ENCODE peak calls at places on chromosomes 13 and 19, in eight cellular contexts. N is left ventricle myocardium inferior; R is tibial artery; W is CD4-positive, alpha-beta memory T cell; U is fibroblast of lung; L is H1; X is pancreas; V is psoas muscle. J is an unnamed sample. For H3K4me1, the result is how much of the 10 kb centered on the place peaks cover.

GRCh38 chr13:43095771-43096719 is 72.7 kb downstream of the DNAJC15 start:
- DNase-seq in N (no peak), R (no peak), W (no peak), U (peak), L (no peak), X (no peak), V (no peak), J (no peak)

GRCh38 chr19:2703691-2704216 is 1.3 kb upstream of the GNG7 start:
- DNase-seq in N (no peak), R (no peak), W (no peak), U (no peak), L (no peak), X (no peak), V (no peak), J (no peak)

GRCh38 chr19:50607388-50607787 is 32.3 kb downstream of the SYT3 start:
- DNase-seq in N (no peak), R (no peak), W (no peak), U (no peak), L (no peak), X (peak), V (no peak), J (no peak)

GRCh38 chr13:49098771-49099512 is 121.2 kb upstream of the MLNR start:
- DNase-seq in N (no peak), R (no peak), W (no peak), U (peak), L (no peak), X (no peak), V (no peak), J (no peak)

GRCh38 chr13:42401376-42401775 is 129.4 kb downstream of the AKAP11 start:
- DNase-seq in N (no peak), R (no peak), W (no peak), U (no peak), L (no peak), X (no peak), V (no peak), J (no peak)

GRCh38 chr13:94154362-94154761 is 325.1 kb downstream of the DCT start:
- DNase-seq in N (no peak), R (peak), W (no peak), U (peak), L (no peak), X (no peak), V (peak), J (no peak)

GRCh38 chr19:2491130-2491801 is 15.3 kb downstream of the GADD45B start:
- DNase-seq in N (no peak), R (no peak), W (no peak), U (peak), L (no peak), X (peak), V (peak), J (no peak)

GRCh38 chr19:1370579-1371361 is 12.9 kb upstream of the NDUFS7 start:
- DNase-seq in N (no peak), R (no peak), W (no peak), U (no peak), L (no peak), X (peak), V (no peak), J (no peak)

GRCh38 chr13:33509642-33510229 is 224.2 kb upstream of the STARD13 start:
- DNase-seq in N (peak), R (peak), W (no peak), U (no peak), L (no peak), X (no peak), V (no peak), J (no peak)

GRCh38 chr19:46859637-46860124 is 1.1 kb upstream of the ARHGAP35 start:
- DNase-seq in N (peak), R (peak), W (no peak), U (no peak), L (no peak), X (peak), V (peak), J (no peak)

GRCh38 chr19:46862504-46862835 is 1.7 kb downstream of the ARHGAP35 start:
- DNase-seq in N (no peak), R (no peak), W (no peak), U (no peak), L (no peak), X (no peak), V (no peak), J (no peak)

GRCh38 chr19:46861691-46862503 is 1.1 kb downstream of the ARHGAP35 start:
- DNase-seq in N (no peak), R (no peak), W (no peak), U (no peak), L (no peak), X (peak), V (peak), J (no peak)

GRCh38 chr19:46860125-46860845 is 512 bp upstream of the ARHGAP35 start:
- DNase-seq in N (peak), R (peak), W (peak), U (peak), L (peak), X (peak), V (peak), J (no peak)

GRCh38 chr19:46860846-46861690 is at the start of gene ARHGAP35:
- DNase-seq in N (no peak), R (no peak), W (no peak), U (no peak), L (no peak), X (peak), V (peak), J (no peak)
- H3K4me1 ChIP-seq in N (half or more), R (half or more), W (half or more), U (under half), L (under half), X (under half), V (half or more), J (under half)

GRCh38 chr19:42276284-42276683 is 7.2 kb downstream of the CIC start:
- DNase-seq in N (no peak), R (peak), W (no peak), U (no peak), L (no peak), X (peak), V (no peak), J (no peak)

GRCh38 chr19:42273407-42274064 is 4.5 kb downstream of the CIC start:
- DNase-seq in N (no peak), R (no peak), W (no peak), U (no peak), L (no peak), X (peak), V (no peak), J (no peak)

GRCh38 chr19:42274065-42274682 is 5.1 kb downstream of the CIC start:
- DNase-seq in N (no peak), R (peak), W (no peak), U (no peak), L (no peak), X (peak), V (no peak), J (no peak)

GRCh38 chr19:42275517-42275916 is 6.5 kb downstream of the CIC start:
- DNase-seq in N (no peak), R (no peak), W (no peak), U (no peak), L (no peak), X (no peak), V (no peak), J (no peak)

DNA sequence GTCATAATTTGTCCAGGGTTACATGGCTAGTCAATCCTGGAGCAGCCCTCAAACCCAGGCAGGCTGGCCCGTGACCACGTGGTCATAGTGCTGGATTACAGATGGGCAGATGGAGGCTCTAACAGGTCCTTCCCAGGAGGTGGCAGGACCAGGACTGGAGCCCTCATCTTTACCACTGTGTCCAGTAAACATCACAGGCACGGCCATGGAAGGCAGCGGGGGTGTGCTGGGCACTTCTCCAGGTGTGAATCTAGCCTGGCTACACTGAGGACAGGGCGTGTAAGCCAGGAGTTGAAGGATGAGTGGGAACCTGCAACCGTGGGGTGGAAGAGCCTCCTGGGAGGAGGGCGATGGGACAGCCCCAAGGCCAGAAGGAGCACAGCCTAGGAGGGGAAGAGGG is 6.1 kb downstream of the CIC start:
- DNase-seq in N (no peak), R (peak), W (no peak), U (no peak), L (no peak), X (peak), V (no peak), J (no peak)
- H3K27ac ChIP-seq in N (peak), R (peak), W (no peak), U (no peak), L (no peak), X (no peak), V (peak), J (no peak)

GRCh38 chr19:17242431-17243208 is 3.1 kb downstream of the NR2F6 start:
- DNase-seq in N (no peak), R (no peak), W (no peak), U (no peak), L (no peak), X (no peak), V (no peak), J (no peak)

GRCh38 chr19:17237747-17238706 is 7.7 kb downstream of the NR2F6 start:
- DNase-seq in N (no peak), R (no peak), W (no peak), U (no peak), L (no peak), X (no peak), V (no peak), J (no peak)

GRCh38 chr19:17243340-17243853 is 2.3 kb downstream of the NR2F6 start:
- DNase-seq in N (no peak), R (no peak), W (no peak), U (no peak), L (no peak), X (peak), V (no peak), J (no peak)

GRCh38 chr19:17240855-17241399 is 4.8 kb downstream of the NR2F6 start:
- DNase-seq in N (no peak), R (no peak), W (no peak), U (no peak), L (no peak), X (no peak), V (no peak), J (no peak)

DNA sequence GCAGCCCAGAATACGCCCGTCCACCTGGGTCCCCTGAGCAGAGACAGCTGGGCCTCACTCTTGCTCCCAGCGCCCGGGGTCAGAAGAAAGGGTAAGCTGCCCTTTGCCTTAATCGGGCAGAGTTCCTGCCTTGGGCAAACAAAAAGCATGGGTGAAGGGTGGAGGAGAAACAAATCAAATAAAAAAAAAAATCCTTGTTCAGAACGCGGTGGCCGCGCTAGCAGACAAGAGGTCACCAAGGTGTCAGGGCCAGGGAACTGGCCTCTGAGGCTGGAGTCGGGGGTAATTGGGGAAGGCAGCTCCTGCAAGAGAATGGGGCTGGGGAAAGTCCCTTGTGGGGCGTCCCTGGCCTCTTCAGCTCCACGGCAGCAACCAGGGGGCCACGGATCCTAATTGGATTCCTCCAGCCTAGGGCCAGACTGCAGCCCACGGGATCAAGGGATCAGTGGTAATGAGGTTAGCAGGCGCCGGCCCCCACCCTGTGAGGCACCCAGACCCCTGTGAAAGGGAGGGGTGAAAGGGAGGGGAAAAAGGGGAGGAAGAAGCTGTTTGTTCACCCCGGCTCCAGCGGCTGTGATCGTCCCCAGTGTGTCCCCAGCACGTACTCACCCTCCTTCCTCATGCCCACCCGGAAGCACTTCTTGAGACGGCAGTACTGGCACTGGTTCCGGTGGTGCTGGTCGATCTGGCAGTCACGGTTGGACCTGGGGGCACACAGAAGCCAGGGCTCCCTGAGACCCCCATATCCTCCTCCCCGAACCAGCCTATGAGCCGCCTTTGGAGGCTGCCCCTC is 5.5 kb downstream of the NR2F6 start:
- DNase-seq in N (no peak), R (no peak), W (no peak), U (no peak), L (no peak), X (no peak), V (no peak), J (no peak)
- H3K4me1 ChIP-seq in N (half or more), R (under half), W (under half), U (under half), L (under half), X (under half), V (under half), J (under half)

GRCh38 chr13:95679722-95680121 is 2.8 kb downstream of the DNAJC3 start:
- DNase-seq in N (no peak), R (no peak), W (no peak), U (no peak), L (no peak), X (no peak), V (no peak), J (no peak)
- H3K27ac ChIP-seq in N (no peak), R (no peak), W (no peak), U (no peak), L (no peak), X (no peak), V (no peak), J (no peak)

DNA sequence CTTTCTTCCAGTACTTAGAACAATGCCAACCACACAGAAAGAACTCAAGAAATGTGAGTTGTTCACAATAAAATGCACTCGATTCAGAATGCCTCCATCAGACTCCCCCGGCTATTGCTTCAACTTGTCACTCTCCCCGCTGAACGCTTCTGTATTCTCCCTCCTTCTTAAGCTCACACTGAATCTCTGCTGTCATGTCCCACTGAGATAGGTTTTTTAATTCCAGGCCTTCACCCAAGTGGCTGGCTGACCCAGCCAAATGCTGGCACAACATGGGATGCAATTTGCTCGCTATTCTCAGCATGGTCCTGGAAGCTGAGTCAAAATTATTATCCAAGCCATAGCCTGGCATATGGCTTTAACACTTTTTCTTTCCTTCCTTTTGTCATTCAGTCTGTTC is 76.8 kb upstream of the SERP2 start:
- DNase-seq in N (no peak), R (no peak), W (no peak), U (no peak), L (no peak), X (no peak), V (no peak), J (no peak)
- H3K4me1 ChIP-seq in N (half or more), R (under half), W (under half), U (under half), L (under half), X (under half), V (half or more), J (under half)

GRCh38 chr13:54492995-54493394 is 1464.4 kb downstream of the OLFM4 start:
- DNase-seq in N (no peak), R (no peak), W (no peak), U (no peak), L (no peak), X (no peak), V (no peak), J (no peak)
- H3K27ac ChIP-seq in N (no peak), R (no peak), W (no peak), U (no peak), L (no peak), X (no peak), V (no peak), J (no peak)

DNA sequence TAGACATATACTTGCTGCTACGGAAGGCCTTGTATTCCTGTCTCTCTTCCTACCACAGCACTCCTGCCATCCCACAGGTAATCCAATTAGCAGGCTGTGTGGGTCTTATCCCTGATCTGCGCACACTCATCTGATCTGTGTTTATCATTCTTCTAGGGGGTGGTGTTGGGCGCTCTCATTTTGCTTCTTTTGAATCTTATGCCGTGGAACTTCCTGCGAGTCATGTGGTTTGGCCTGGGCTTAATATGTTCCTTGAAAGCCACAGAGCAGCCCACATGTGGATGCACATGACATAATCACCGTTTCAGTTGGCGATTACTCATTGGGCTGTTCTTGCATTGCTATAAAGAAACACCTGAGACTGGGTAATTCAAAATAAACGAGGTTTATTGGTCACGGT is 7.5 kb downstream of the RASA3 start:
- DNase-seq in N (no peak), R (no peak), W (peak), U (peak), L (no peak), X (no peak), V (peak), J (no peak)
- H3K4me1 ChIP-seq in N (half or more), R (under half), W (half or more), U (under half), L (under half), X (under half), V (half or more), J (half or more)

DNA sequence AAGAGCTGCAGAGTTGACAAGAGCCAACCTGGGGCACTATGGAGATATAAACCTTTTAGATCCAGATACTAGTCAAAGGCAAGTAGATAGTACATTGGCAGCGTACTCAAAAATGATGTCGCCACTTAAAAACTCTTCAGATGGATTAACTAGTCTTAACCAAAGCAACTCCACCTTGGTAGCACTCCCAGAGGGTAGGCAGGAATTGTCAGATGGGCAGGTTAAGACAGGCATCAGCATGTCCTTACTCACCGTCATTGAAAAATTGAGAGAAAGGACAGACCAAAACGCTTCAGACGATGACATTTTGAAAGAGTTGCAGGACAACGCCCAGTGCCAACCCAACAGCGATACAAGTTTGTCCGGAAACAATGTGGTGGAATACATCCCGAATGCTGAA is 8.9 kb downstream of the ZNF507 start:
- DNase-seq in N (no peak), R (no peak), W (no peak), U (no peak), L (no peak), X (no peak), V (no peak), J (no peak)
- H3K27ac ChIP-seq in N (no peak), R (no peak), W (no peak), U (no peak), L (no peak), X (no peak), V (no peak), J (no peak)

DNA sequence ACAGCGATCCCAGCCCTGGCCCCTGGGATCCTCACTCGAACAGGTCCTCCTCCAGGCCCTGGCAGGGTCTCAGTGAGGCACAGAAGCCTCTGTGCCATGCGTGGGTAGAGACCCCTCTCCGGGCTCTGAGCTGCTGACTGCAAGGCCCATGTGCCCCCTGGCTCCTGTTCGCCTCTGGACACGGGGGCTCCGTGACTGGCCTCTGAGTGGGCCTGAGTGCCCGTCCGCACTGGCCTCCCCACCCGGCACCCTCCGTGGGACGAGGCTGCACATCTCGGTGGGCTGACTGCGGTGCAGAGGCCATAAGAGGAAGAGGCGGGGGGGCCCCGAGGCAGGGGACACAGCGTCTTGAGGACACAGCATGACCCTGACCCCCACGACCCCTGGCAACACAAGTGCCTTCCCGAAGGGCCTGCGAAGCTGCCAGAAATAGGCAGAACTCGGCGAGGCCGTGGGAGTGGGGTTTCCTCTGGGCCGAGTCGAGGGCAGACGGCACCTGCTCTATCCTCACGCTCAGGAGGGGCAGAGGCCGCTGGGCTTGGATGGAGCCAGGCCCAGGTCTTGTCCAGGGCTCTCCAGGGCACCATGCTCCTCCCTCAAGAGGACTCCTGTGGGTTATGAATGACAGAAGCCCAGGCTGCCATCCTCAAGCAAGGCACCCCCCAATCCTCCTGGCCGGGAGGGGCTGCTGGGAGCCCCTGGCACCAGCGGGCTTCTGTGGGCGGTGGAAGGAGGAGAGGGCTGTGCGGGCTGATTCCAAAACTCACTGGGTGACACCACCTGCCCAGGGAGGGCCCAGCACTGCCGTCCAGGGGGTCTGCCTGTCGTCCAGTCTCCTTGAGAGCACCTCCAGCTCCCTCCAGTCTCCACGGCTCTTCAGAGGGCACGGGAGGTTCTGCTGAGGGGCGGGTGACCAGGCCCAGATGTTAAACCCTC is 52.6 kb downstream of the RASA3 start:
- DNase-seq in N (peak), R (peak), W (peak), U (no peak), L (no peak), X (peak), V (peak), J (no peak)
- H3K4me1 ChIP-seq in N (under half), R (under half), W (half or more), U (under half), L (under half), X (under half), V (under half), J (under half)